ENCODE peak calls at places on chromosomes 6 and 20, in six cellular contexts. N, B, Y, W, F and I are unnamed samples.

GRCh38 chr6:53735896-53736295 is 58.9 kb upstream of the LRRC1 start:
- DNase-seq in N (no peak), B (no peak), Y (no peak), W (peak; percentile 28), F (no peak), I (no peak)

GRCh38 chr6:11263185-11263817 is 30.8 kb upstream of the NEDD9 start:
- DNase-seq in N (peak; percentile 69), B (no peak), Y (peak; percentile 72), W (no peak), F (peak; percentile 91), I (peak; percentile 88)

GRCh38 chr6:42306439-42307140 is 88.9 kb upstream of the MRPS10 start:
- DNase-seq in N (no peak), B (no peak), Y (no peak), W (no peak), F (no peak), I (no peak)

GRCh38 chr6:163735076-163735475 is 320.6 kb downstream of the QKI start:
- DNase-seq in N (no peak), B (no peak), Y (no peak), W (no peak), F (no peak), I (no peak)

GRCh38 chr6:170210026-170210390 is 80.9 kb downstream of the DLL1 start:
- DNase-seq in N (no peak), B (no peak), Y (peak; percentile 16), W (no peak), F (no peak), I (no peak)

GRCh38 chr6:30646450-30647038 is 389 bp upstream of the C6orf136 start:
- DNase-seq in N (no peak), B (no peak), Y (no peak), W (peak; percentile 90), F (no peak), I (no peak)

GRCh38 chr20:52242237-52243230 is 51.0 kb upstream of the ZFP64 start:
- DNase-seq in N (no peak), B (no peak), Y (no peak), W (no peak), F (peak; percentile 33), I (no peak)

GRCh38 chr6:148885920-148886845 is 139.4 kb downstream of the UST start:
- DNase-seq in N (no peak), B (peak; percentile 51), Y (no peak), W (no peak), F (no peak), I (no peak)

GRCh38 chr20:46959081-46959692 is 64.5 kb downstream of the EYA2 start:
- DNase-seq in N (peak; percentile 47), B (no peak), Y (no peak), W (no peak), F (peak; percentile 67), I (peak; percentile 12)

GRCh38 chr6:108766886-108767285 is 81.3 kb upstream of the ARMC2 start:
- DNase-seq in N (no peak), B (no peak), Y (no peak), W (no peak), F (no peak), I (no peak)

GRCh38 chr6:110415297-110415916 is at the start of gene DDO:
- DNase-seq in N (peak; percentile 4), B (no peak), Y (peak; percentile 92), W (no peak), F (peak; percentile 42), I (peak; percentile 36)

GRCh38 chr6:30127238-30128093 is 8.5 kb upstream of the TRIM40 start:
- DNase-seq in N (no peak), B (no peak), Y (no peak), W (no peak), F (peak; percentile 6), I (no peak)

GRCh38 chr6:107746461-107747030 is 77.6 kb downstream of the SCML4 start:
- DNase-seq in N (no peak), B (no peak), Y (no peak), W (no peak), F (no peak), I (no peak)

GRCh38 chr20:62576815-62577214 is 65.5 kb upstream of the SLCO4A1 start:
- DNase-seq in N (peak; percentile 5), B (peak; percentile 43), Y (no peak), W (no peak), F (peak; percentile 37), I (no peak)

GRCh38 chr20:33317424-33318095 is 34.5 kb downstream of the BPIFB1 start:
- DNase-seq in N (no peak), B (no peak), Y (no peak), W (no peak), F (no peak), I (no peak)

GRCh38 chr20:8433286-8433685 is 301.2 kb downstream of the PLCB1 start:
- DNase-seq in N (no peak), B (no peak), Y (no peak), W (no peak), F (no peak), I (no peak)

GRCh38 chr20:63740501-63741353 is 1.2 kb downstream of the SLC2A4RG start:
- DNase-seq in N (peak; percentile 16), B (peak; percentile 75), Y (peak; percentile 90), W (peak; percentile 24), F (peak; percentile 94), I (no peak)

GRCh38 chr6:69097948-69098347 is 462.9 kb downstream of the ADGRB3 start:
- DNase-seq in N (no peak), B (no peak), Y (no peak), W (no peak), F (no peak), I (no peak)

GRCh38 chr20:44526129-44526528 is 4.3 kb upstream of the SERINC3 start:
- DNase-seq in N (no peak), B (no peak), Y (no peak), W (no peak), F (peak; percentile 41), I (no peak)

GRCh38 chr6:125983246-125983945 is 2.9 kb upstream of the TRMT11 start:
- DNase-seq in N (no peak), B (no peak), Y (no peak), W (no peak), F (peak; percentile 62), I (no peak)

GRCh38 chr6:6893701-6894100 is 214.1 kb upstream of the RREB1 start:
- DNase-seq in N (peak; percentile 50), B (no peak), Y (no peak), W (no peak), F (no peak), I (no peak)

GRCh38 chr6:163414117-163414366 is 476 bp upstream of the QKI start:
- DNase-seq in N (no peak), B (no peak), Y (no peak), W (no peak), F (no peak), I (no peak)

GRCh38 chr6:37396571-37397185 is 36.3 kb upstream of the CMTR1 start:
- DNase-seq in N (no peak), B (no peak), Y (no peak), W (no peak), F (peak; percentile 93), I (no peak)

GRCh38 chr6:109794201-109794926 is 103.3 kb downstream of the FIG4 start:
- DNase-seq in N (no peak), B (no peak), Y (no peak), W (no peak), F (peak; percentile 19), I (no peak)

GRCh38 chr6:11810854-11811643 is 32.4 kb upstream of the ADTRP start:
- DNase-seq in N (no peak), B (no peak), Y (no peak), W (no peak), F (peak; percentile 58), I (no peak)

GRCh38 chr20:57718490-57719009 is 8.7 kb upstream of the PMEPA1 start:
- DNase-seq in N (peak; percentile 93), B (peak; percentile 92), Y (peak; percentile 98), W (peak; percentile 84), F (peak; percentile 99), I (peak; percentile 78)
- H3K4me3 ChIP-seq in N (peak overlapping the region; percentile 34), B (peak overlapping the region; percentile 45), Y (peak overlapping the region; percentile 18), W (peak overlapping the region; percentile 33), F (peak overlapping the region; percentile 5), I (peak overlapping the region; percentile 61)

GRCh38 chr20:56808119-56808725 is 179.1 kb downstream of the TFAP2C start:
- DNase-seq in N (no peak), B (no peak), Y (peak; percentile 63), W (no peak), F (no peak), I (no peak)
- H3K4me3 ChIP-seq in N (no peak overlapping the region), B (no peak overlapping the region), Y (no peak overlapping the region), W (no peak overlapping the region), F (no peak overlapping the region), I (no peak overlapping the region)

DNA sequence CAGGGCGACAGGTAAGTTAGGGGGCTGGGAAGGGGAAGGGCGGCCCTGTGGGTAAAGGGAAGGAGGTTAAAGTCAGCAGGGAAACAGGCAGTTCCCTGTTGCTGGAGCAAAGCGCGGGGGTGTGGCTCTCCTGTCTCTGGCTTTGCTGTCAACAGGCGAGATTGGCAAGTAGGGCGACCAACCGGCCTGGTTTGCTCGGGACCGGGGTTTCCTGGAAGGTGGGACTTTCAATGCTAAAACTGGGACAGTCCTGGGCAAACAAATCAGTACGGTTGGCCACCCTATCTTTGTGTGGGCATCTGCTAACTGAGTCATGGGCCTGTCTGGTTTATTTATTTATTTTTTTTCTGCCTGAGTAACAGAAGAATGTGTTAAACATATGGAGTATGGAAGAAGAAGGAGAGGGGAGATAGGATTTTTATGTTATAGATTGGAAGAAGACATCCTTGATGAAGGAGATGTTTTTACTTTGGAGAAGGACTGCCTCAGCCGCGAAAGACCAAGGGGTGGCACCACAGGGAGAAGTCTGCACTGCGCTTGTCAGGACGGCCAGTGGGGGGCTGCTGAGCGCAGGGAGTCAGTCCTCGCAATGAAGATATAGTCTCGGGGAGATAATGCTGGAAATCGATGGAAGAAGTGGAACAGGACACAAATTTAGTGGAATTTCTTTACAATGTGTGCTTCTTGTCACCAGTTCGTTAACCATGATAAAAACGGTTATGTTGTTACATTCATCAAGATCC is 43.4 kb upstream of the ESR1 start:
- DNase-seq in N (peak; percentile 50), B (peak; percentile 68), Y (peak; percentile 95), W (no peak), F (peak; percentile 95), I (no peak)
- H3K4me3 ChIP-seq in N (no peak overlapping the region), B (no peak overlapping the region), Y (peak overlapping the region; percentile 8), W (no peak overlapping the region), F (peak overlapping the region; percentile 14), I (no peak overlapping the region)

GRCh38 chr20:407097-407952 is 774 bp upstream of the RBCK1 start:
- DNase-seq in N (peak; percentile 38), B (peak; percentile 70), Y (peak; percentile 58), W (peak; percentile 65), F (peak; percentile 84), I (no peak)

GRCh38 chr20:408843-409696 is 971 bp downstream of the RBCK1 start:
- DNase-seq in N (no peak), B (no peak), Y (no peak), W (no peak), F (no peak), I (no peak)

GRCh38 chr20:407953-408842 is at the start of gene RBCK1:
- DNase-seq in N (no peak), B (peak; percentile 75), Y (peak; percentile 70), W (peak; percentile 83), F (peak; percentile 82), I (no peak)

GRCh38 chr20:404088-404487 is 4.0 kb upstream of the RBCK1 start:
- DNase-seq in N (no peak), B (no peak), Y (no peak), W (no peak), F (no peak), I (no peak)

GRCh38 chr20:406200-407096 is 1.7 kb upstream of the RBCK1 start:
- DNase-seq in N (no peak), B (no peak), Y (no peak), W (no peak), F (no peak), I (no peak)
- H3K4me3 ChIP-seq in N (no peak overlapping the region), B (peak overlapping the region; percentile 94), Y (no peak overlapping the region), W (no peak overlapping the region), F (no peak overlapping the region), I (peak overlapping the region; percentile 60)